ENCODE peak calls at places on chromosome 17, in nine cellular contexts. W is GM13977, I is B cell, N is mucosa of descending colon, Y is HCT116, T is HFFc6, R is IMR-90, G is right lobe of liver, U is GM12865. C is an unnamed sample.

GRCh38 chr17:14755002-14755401 is 454.1 kb downstream of the HS3ST3B1 start:
- DNase-seq in W (no peak), I (no peak), N (no peak), Y (no peak), T (no peak), R (peak; percentile 54), G (no peak), U (no peak), C (no peak)

GRCh38 chr17:39573447-39574298 is 34.0 kb downstream of the NEUROD2 start:
- DNase-seq in W (peak; percentile 85), I (peak; percentile 76), N (peak; percentile 79), Y (peak; percentile 27), T (peak; percentile 32), R (peak; percentile 58), G (peak; percentile 70), U (peak; percentile 45), C (peak; percentile 77)

GRCh38 chr17:43713494-43714162 is 45.0 kb downstream of the SOST start:
- DNase-seq in W (peak; percentile 78), I (peak; percentile 64), N (peak; percentile 31), Y (no peak), T (no peak), R (no peak), G (no peak), U (peak; percentile 21), C (peak; percentile 56)

GRCh38 chr17:12959441-12959840 is 58.4 kb downstream of the ELAC2 start:
- DNase-seq in W (no peak), I (no peak), N (no peak), Y (no peak), T (peak; percentile 7), R (peak; percentile 69), G (no peak), U (no peak), C (no peak)

GRCh38 chr17:57363998-57364645 is 107.8 kb downstream of the MSI2 start:
- DNase-seq in W (no peak), I (no peak), N (no peak), Y (no peak), T (no peak), R (no peak), G (no peak), U (no peak), C (no peak)

GRCh38 chr17:42743595-42744282 is 1.1 kb downstream of the EZH1 start:
- DNase-seq in W (no peak), I (no peak), N (no peak), Y (no peak), T (no peak), R (no peak), G (no peak), U (no peak), C (no peak)

GRCh38 chr17:31494259-31495048 is 103.0 kb downstream of the RAB11FIP4 start:
- DNase-seq in W (peak; percentile 77), I (no peak), N (no peak), Y (no peak), T (no peak), R (no peak), G (no peak), U (peak; percentile 87), C (peak; percentile 73)

GRCh38 chr17:21037117-21037803 is 5.6 kb downstream of the USP22 start:
- DNase-seq in W (no peak), I (no peak), N (no peak), Y (no peak), T (no peak), R (no peak), G (no peak), U (no peak), C (no peak)

GRCh38 chr17:35359396-35359795 is 14.0 kb downstream of the SLFN11 start:
- DNase-seq in W (no peak), I (no peak), N (no peak), Y (no peak), T (no peak), R (no peak), G (no peak), U (no peak), C (no peak)

GRCh38 chr17:77372444-77373297 is 231.9 kb downstream of the SEC14L1 start:
- DNase-seq in W (peak; percentile 90), I (peak; percentile 88), N (peak; percentile 85), Y (no peak), T (peak; percentile 75), R (peak; percentile 87), G (peak; percentile 85), U (peak; percentile 67), C (peak; percentile 83)

GRCh38 chr17:75875182-75875939 is 3.0 kb downstream of the TRIM47 start:
- DNase-seq in W (no peak), I (peak; percentile 26), N (no peak), Y (no peak), T (no peak), R (no peak), G (no peak), U (no peak), C (no peak)

GRCh38 chr17:36863676-36864075 is 73.6 kb upstream of the LHX1 start:
- DNase-seq in W (no peak), I (no peak), N (no peak), Y (no peak), T (no peak), R (no peak), G (no peak), U (no peak), C (no peak)

GRCh38 chr17:40283662-40284061 is 4.0 kb upstream of the CDC6 start:
- DNase-seq in W (peak; percentile 39), I (no peak), N (no peak), Y (peak; percentile 87), T (peak; percentile 95), R (peak; percentile 96), G (no peak), U (no peak), C (no peak)

GRCh38 chr17:32467949-32468348 is 18.8 kb upstream of the CDK5R1 start:
- DNase-seq in W (no peak), I (no peak), N (no peak), Y (no peak), T (no peak), R (no peak), G (no peak), U (no peak), C (no peak)

GRCh38 chr17:67055811-67056745 is 11.7 kb downstream of the CACNG1 start:
- DNase-seq in W (peak; percentile 25), I (no peak), N (peak; percentile 57), Y (no peak), T (no peak), R (no peak), G (no peak), U (no peak), C (no peak)

GRCh38 chr17:44024271-44024663 is 9.5 kb upstream of the TMEM101 start:
- DNase-seq in W (no peak), I (no peak), N (peak; percentile 21), Y (no peak), T (no peak), R (no peak), G (no peak), U (no peak), C (no peak)

GRCh38 chr17:39252788-39253460 is 27.2 kb upstream of the STAC2 start:
- DNase-seq in W (no peak), I (no peak), N (no peak), Y (no peak), T (no peak), R (no peak), G (no peak), U (no peak), C (no peak)

GRCh38 chr17:21282231-21282630 is 2.3 kb upstream of the MAP2K3 start:
- DNase-seq in W (no peak), I (no peak), N (no peak), Y (peak; percentile 67), T (peak; percentile 98), R (peak; percentile 98), G (no peak), U (no peak), C (no peak)

DNA sequence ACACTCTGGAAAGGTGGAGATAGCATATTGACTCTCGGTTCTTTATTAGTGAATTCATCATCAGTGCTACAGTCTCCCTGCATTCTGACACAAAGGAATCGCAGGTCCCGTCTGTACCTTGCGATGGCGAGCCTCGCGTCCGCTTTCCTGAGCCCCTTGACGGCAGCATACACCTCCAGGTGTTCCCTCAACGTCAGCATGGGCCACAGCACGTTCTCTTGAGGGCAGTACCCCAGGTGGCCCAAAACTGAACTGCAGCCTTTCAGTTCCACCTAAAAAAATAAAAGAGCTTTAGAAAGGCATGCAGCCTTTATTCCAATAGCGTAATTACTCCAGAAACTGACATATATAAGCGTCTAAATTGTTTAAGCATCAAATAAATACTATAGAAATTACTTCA is 24.2 kb upstream of the ABCA9 start:
- DNase-seq in W (no peak), I (no peak), N (no peak), Y (peak; percentile 81), T (no peak), R (no peak), G (no peak), U (no peak), C (no peak)
- TF ChIP-seq CTCF in W (no peak), I (peak; percentile 63), N (no peak), Y (peak; percentile 47), T (peak; percentile 43), R (no peak), G (no peak), U (no peak), C (no peak)

GRCh38 chr17:17171991-17172939 is 33.9 kb downstream of the PLD6 start:
- DNase-seq in W (no peak), I (no peak), N (no peak), Y (no peak), T (no peak), R (no peak), G (no peak), U (no peak), C (no peak)
- TF ChIP-seq CTCF in W (no peak), I (no peak), N (no peak), Y (no peak), T (no peak), R (no peak), G (no peak), U (no peak), C (no peak)

GRCh38 chr17:8975091-8975707 is 9.7 kb upstream of the PIK3R5 start:
- DNase-seq in W (no peak), I (no peak), N (no peak), Y (no peak), T (no peak), R (no peak), G (no peak), U (no peak), C (no peak)
- TF ChIP-seq CTCF in W (peak; percentile 9), I (no peak), N (no peak), Y (no peak), T (no peak), R (no peak), G (no peak), U (no peak), C (no peak)

DNA sequence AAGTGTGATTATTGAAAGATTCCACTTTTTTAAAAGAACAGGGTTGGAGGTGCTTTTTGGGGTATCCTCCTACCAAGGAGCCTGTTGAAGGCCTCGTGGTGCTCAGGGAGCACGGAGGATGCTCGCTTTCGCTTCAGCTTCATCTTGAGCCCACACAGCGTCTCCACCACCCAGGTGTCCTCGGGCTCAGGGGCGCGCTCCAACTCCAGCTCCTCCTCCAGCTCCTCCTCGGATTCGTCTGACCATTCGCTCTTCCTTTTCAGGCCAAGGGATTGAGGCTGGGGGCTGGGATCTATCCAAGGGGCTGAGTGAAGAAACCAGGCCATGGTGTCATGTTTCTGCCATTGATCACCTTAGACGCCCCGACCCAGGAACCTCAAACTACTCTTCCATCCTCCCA is 1.2 kb downstream of the SPDYE4 start:
- DNase-seq in W (no peak), I (no peak), N (no peak), Y (no peak), T (no peak), R (no peak), G (no peak), U (no peak), C (no peak)
- TF ChIP-seq CTCF in W (no peak), I (no peak), N (no peak), Y (no peak), T (no peak), R (no peak), G (no peak), U (no peak), C (no peak)

GRCh38 chr17:49695698-49696232 is 12.0 kb downstream of the SLC35B1 start:
- DNase-seq in W (no peak), I (no peak), N (no peak), Y (no peak), T (no peak), R (no peak), G (no peak), U (no peak), C (no peak)
- TF ChIP-seq CTCF in W (no peak), I (peak; percentile 59), N (no peak), Y (no peak), T (no peak), R (no peak), G (no peak), U (no peak), C (no peak)

C was measured in GM10248.